ENCODE peak calls at places on chromosome 14, in seven cellular contexts. V is lung, H is stomach, I is A549, P is sigmoid colon, O is ascending aorta, D is pancreas. N is an unnamed sample.

GRCh38 chr14:37698840-37699777 is 103.7 kb downstream of the TTC6 start:
- DNase-seq in P (no peak), V (no peak), H (no peak), I (no peak), D (no peak), O (no peak), N (no peak)

GRCh38 chr14:99854831-99855230 is 61.6 kb downstream of the EML1 start:
- DNase-seq in V (no peak), D (no peak), P (no peak), O (no peak), H (no peak), I (no peak), N (no peak)

GRCh38 chr14:78313499-78313898 is 143.3 kb downstream of the NRXN3 start:
- DNase-seq in H (no peak), D (no peak), V (no peak), O (no peak), P (no peak), I (no peak), N (no peak)

GRCh38 chr14:100988011-100988410 is 84.5 kb upstream of the RTL1 start:
- DNase-seq in P (no peak), D (no peak), H (no peak), O (no peak), I (peak; percentile 75), V (no peak), N (no peak)

GRCh38 chr14:95321201-95321600 is 1.5 kb upstream of the CLMN start:
- DNase-seq in P (no peak), D (no peak), V (no peak), H (no peak), O (no peak), I (no peak), N (no peak)

GRCh38 chr14:66709292-66709691 is 201.3 kb downstream of the GPHN start:
- DNase-seq in D (no peak), H (no peak), O (no peak), P (no peak), I (no peak), V (no peak), N (no peak)

GRCh38 chr14:90513151-90514014 is 116.6 kb downstream of the CALM1 start:
- DNase-seq in H (peak; percentile 95), O (peak; percentile 78), V (peak; percentile 83), I (peak; percentile 73), P (peak; percentile 90), D (peak; percentile 86), N (no peak)

GRCh38 chr14:92945959-92946846 is 23.3 kb downstream of the CHGA start:
- DNase-seq in P (peak; percentile 79), D (peak; percentile 58), I (peak; percentile 91), V (peak; percentile 66), H (peak; percentile 91), O (no peak), N (peak; percentile 91)

GRCh38 chr14:69631509-69631908 is 20.1 kb downstream of the SUSD6 start:
- DNase-seq in H (no peak), P (no peak), O (no peak), V (no peak), I (no peak), D (no peak), N (no peak)

GRCh38 chr14:45940318-45940717 is 687.3 kb upstream of the MIS18BP1 start:
- DNase-seq in V (no peak), D (no peak), O (no peak), I (no peak), H (no peak), P (no peak), N (no peak)

GRCh38 chr14:38125484-38125912 is 82.2 kb upstream of the SSTR1 start:
- DNase-seq in H (no peak), O (no peak), D (peak; percentile 23), I (no peak), V (no peak), P (no peak), N (no peak)

GRCh38 chr14:100405752-100406455 is 82.8 kb downstream of the SLC25A47 start:
- DNase-seq in H (no peak), V (no peak), I (no peak), D (peak; percentile 63), O (no peak), P (no peak), N (no peak)

DNA sequence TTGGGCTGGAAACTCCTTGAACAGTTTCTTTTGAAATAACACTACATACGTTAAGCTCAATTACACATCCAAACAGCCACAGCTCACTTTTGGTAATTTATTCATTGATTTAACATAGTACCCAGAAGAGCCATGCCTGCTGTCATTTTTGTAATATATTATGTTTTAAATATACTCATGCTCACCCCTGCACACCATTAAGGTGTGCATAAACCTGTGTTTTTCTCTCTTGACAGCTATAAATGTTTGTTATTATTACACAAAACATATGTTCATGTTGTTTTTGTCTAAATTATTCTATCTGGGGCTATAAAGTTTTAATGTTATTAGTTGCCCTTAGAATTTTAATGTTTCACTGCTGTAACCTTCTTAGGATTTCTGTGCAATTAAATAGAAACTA is 296.1 kb downstream of the AKAP6 start:
- DNase-seq in V (no peak), P (no peak), O (no peak), H (no peak), D (no peak), I (no peak), N (no peak)
- H3K4me1 ChIP-seq in V (peaks cover 16% of the 10 kb centered on the region), P (no peaks in the 10 kb centered on the region), O (peaks cover 14% of the 10 kb centered on the region), H (no peaks in the 10 kb centered on the region), D (no peaks in the 10 kb centered on the region), I (no peaks in the 10 kb centered on the region), N (peaks cover 13% of the 10 kb centered on the region)

DNA sequence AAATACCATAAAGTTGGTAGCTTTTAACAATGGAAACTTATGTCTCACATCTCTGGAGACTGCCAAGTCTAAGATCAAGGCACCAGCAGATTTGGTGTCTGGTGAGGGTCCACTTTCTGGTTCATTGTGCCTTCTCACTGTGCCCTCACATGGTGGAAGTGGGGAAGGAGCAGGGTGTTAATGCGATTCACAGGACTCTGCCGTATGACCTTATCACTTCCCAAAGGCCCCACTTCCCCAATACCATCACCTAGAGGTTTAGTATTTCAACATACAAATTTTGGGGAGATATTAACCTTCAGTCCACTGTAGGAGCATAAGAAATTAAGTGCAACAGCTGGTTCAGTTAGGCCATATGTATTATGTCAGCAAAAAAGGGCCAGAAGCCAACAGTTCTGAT is 24.8 kb downstream of the DDHD1 start:
- DNase-seq in H (no peak), I (no peak), O (no peak), V (no peak), P (no peak), D (no peak), N (no peak)
- H3K9me3 ChIP-seq in H (no peaks in the 10 kb centered on the region), I (no peaks in the 10 kb centered on the region), O (no peaks in the 10 kb centered on the region), V (no peaks in the 10 kb centered on the region), P (no peaks in the 10 kb centered on the region), D (no peaks in the 10 kb centered on the region), N (no peaks in the 10 kb centered on the region)

DNA sequence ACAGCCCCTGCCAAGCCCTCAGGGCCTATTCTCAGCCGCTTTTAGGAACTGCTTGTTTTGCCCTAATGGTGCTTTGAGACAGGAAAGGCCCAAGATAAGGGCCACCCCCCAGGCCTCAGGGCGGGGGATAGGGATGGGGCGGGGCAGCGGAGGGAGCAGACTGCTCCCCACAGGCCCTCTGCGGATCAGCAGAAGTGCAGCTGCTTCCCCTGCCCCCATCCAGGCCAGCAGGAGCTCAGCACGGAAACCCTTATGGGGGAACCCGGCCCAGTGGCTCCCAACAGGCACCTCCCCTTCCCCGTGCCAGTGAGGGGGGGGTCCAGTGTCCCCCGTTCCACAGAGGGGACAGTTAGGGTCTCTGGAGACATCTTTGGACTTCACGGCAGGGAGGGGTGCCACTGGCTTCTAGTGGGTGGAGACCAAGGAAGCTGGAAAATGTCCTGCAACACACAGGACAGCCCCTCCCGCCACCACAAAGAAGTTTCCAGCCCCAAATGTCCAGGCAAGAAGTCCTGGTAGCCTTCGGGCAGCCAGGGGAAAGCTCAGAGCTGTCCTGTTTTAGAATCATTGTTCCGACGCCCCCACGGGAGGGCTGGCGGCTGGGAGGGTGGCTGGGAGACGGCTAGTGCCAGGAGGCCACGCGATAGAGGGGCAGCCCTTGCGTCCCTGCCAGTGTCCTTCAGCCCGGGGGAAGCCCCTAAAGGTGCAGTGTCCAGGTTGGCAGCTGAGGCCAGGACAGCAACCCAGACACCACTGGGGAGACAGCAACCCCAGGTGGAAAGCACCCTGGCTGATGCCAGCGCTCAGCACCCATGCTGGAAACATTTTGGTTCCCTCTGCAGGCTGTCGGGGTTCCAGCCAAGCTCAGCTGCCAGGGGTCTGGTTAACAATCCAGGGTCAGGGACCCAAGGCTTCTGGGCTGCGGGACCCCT is 10.4 kb upstream of the GPR132 start:
- DNase-seq in P (peak; percentile 64), V (no peak), H (no peak), I (no peak), O (no peak), D (no peak), N (no peak)
- H3K4me3 ChIP-seq in P (peak overlapping the region; percentile 13), V (no peak overlapping the region), H (no peak overlapping the region), I (no peak overlapping the region), O (peak overlapping the region; percentile 6), D (no peak overlapping the region), N (no peak overlapping the region)

GRCh38 chr14:52040598-52040997 is 28.3 kb downstream of the NID2 start:
- DNase-seq in I (no peak), P (no peak), O (no peak), H (no peak), V (no peak), D (no peak), N (no peak)

GRCh38 chr14:52044791-52045522 is 23.9 kb downstream of the NID2 start:
- DNase-seq in P (peak; percentile 80), V (no peak), O (peak; percentile 79), H (no peak), D (peak; percentile 84), I (peak; percentile 20), N (no peak)

GRCh38 chr14:52042371-52043037 is 26.4 kb downstream of the NID2 start:
- DNase-seq in I (no peak), H (no peak), O (no peak), V (no peak), D (no peak), P (no peak), N (no peak)

GRCh38 chr14:52046376-52046917 is 22.4 kb downstream of the NID2 start:
- DNase-seq in H (no peak), V (no peak), P (no peak), O (no peak), I (no peak), D (no peak), N (no peak)

GRCh38 chr14:52043690-52044089 is 25.2 kb downstream of the NID2 start:
- DNase-seq in D (no peak), P (no peak), O (no peak), H (peak; percentile 36), I (peak; percentile 60), V (no peak), N (no peak)
- H3K4me1 ChIP-seq in D (peaks cover 7% of the 10 kb centered on the region), P (peaks cover 66% of the 10 kb centered on the region), O (peaks cover 40% of the 10 kb centered on the region), H (peaks cover 61% of the 10 kb centered on the region), I (peaks cover 19% of the 10 kb centered on the region), V (peaks cover 28% of the 10 kb centered on the region), N (peaks cover 7% of the 10 kb centered on the region)

N was measured in RWPE2.